ENCODE peak calls at places on chromosome 12, in six cellular contexts. One of them, this sample, is unnamed.

GRCh38 chr12:48767047-48767446 is 21.8 kb downstream of the ADCY6 start:
- DNase-seq in K562: no peak
- DNase-seq in A549: no peak
- DNase-seq in NB4: no peak
- DNase-seq in breast epithelium: no peak
- DNase-seq in ovary: no peak
- DNase-seq in this sample: no peak

GRCh38 chr12:11969437-11970154 is 101.1 kb upstream of the BCL2L14 start:
- DNase-seq in K562: no peak
- DNase-seq in breast epithelium: no peak
- DNase-seq in A549: no peak
- DNase-seq in ovary: no peak
- DNase-seq in NB4: no peak
- DNase-seq in this sample: no peak

GRCh38 chr12:75660805-75661404 is 149.5 kb upstream of the KRR1 start:
- DNase-seq in A549: no peak
- DNase-seq in K562: no peak
- DNase-seq in ovary: no peak
- DNase-seq in NB4: no peak
- DNase-seq in breast epithelium: no peak
- DNase-seq in this sample: no peak

GRCh38 chr12:47818382-47818700 is 1.4 kb downstream of the HDAC7 start:
- DNase-seq in breast epithelium: no peak
- DNase-seq in A549: no peak
- DNase-seq in ovary: no peak
- DNase-seq in NB4: peak
- DNase-seq in K562: peak
- DNase-seq in this sample: no peak

GRCh38 chr12:56236091-56236490 is 6.2 kb downstream of the SLC39A5 start:
- DNase-seq in K562: no peak
- DNase-seq in NB4: no peak
- DNase-seq in breast epithelium: no peak
- DNase-seq in ovary: no peak
- DNase-seq in A549: no peak
- DNase-seq in this sample: no peak

GRCh38 chr12:93122569-93123091 is 193.5 kb upstream of the EEA1 start:
- DNase-seq in A549: no peak
- DNase-seq in NB4: no peak
- DNase-seq in ovary: no peak
- DNase-seq in breast epithelium: peak
- DNase-seq in K562: no peak
- DNase-seq in this sample: no peak

GRCh38 chr12:90060031-90060430 is 351.4 kb upstream of the ATP2B1 start:
- DNase-seq in ovary: no peak
- DNase-seq in K562: no peak
- DNase-seq in A549: no peak
- DNase-seq in NB4: no peak
- DNase-seq in breast epithelium: no peak
- DNase-seq in this sample: no peak

GRCh38 chr12:117225179-117225578 is 34.9 kb upstream of the FBXO21 start:
- DNase-seq in NB4: no peak
- DNase-seq in K562: no peak
- DNase-seq in ovary: no peak
- DNase-seq in breast epithelium: no peak
- DNase-seq in A549: no peak
- DNase-seq in this sample: no peak

GRCh38 chr12:66092559-66093269 is 37.8 kb downstream of the LLPH start:
- DNase-seq in A549: no peak
- DNase-seq in K562: no peak
- DNase-seq in ovary: no peak
- DNase-seq in NB4: no peak
- DNase-seq in breast epithelium: no peak
- DNase-seq in this sample: no peak

GRCh38 chr12:111792155-111792876 is 25.6 kb downstream of the ALDH2 start:
- DNase-seq in A549: no peak
- DNase-seq in K562: peak
- DNase-seq in breast epithelium: no peak
- DNase-seq in ovary: peak
- DNase-seq in NB4: no peak
- DNase-seq in this sample: peak

GRCh38 chr12:77941396-77941795 is 110.7 kb downstream of the NAV3 start:
- DNase-seq in A549: no peak
- DNase-seq in K562: no peak
- DNase-seq in breast epithelium: no peak
- DNase-seq in ovary: no peak
- DNase-seq in NB4: no peak
- DNase-seq in this sample: no peak

GRCh38 chr12:98828802-98829600 is 183.9 kb downstream of the APAF1 start:
- DNase-seq in A549: no peak
- DNase-seq in ovary: no peak
- DNase-seq in NB4: no peak
- DNase-seq in K562: no peak
- DNase-seq in breast epithelium: no peak
- DNase-seq in this sample: no peak

GRCh38 chr12:64029013-64029857 is 184.7 kb downstream of the SRGAP1 start:
- DNase-seq in breast epithelium: no peak
- DNase-seq in K562: no peak
- DNase-seq in A549: no peak
- DNase-seq in NB4: no peak
- DNase-seq in ovary: no peak
- DNase-seq in this sample: no peak

GRCh38 chr12:62813031-62813829 is 121.7 kb downstream of the PPM1H start:
- DNase-seq in K562: peak
- DNase-seq in breast epithelium: no peak
- DNase-seq in NB4: peak
- DNase-seq in ovary: peak
- DNase-seq in A549: peak
- DNase-seq in this sample: no peak

GRCh38 chr12:3604750-3605638 is 114.0 kb downstream of the PRMT8 start:
- DNase-seq in A549: no peak
- DNase-seq in K562: no peak
- DNase-seq in breast epithelium: peak
- DNase-seq in NB4: peak
- DNase-seq in ovary: peak
- DNase-seq in this sample: no peak

GRCh38 chr12:68001486-68002466 is 12.5 kb downstream of the IFNG-AS1 start:
- DNase-seq in ovary: no peak
- DNase-seq in A549: no peak
- DNase-seq in K562: peak
- DNase-seq in breast epithelium: no peak
- DNase-seq in NB4: peak
- DNase-seq in this sample: no peak

GRCh38 chr12:4312251-4312650 is 8.8 kb upstream of the TIGAR start:
- DNase-seq in breast epithelium: no peak
- DNase-seq in A549: no peak
- DNase-seq in NB4: no peak
- DNase-seq in ovary: no peak
- DNase-seq in K562: no peak
- DNase-seq in this sample: no peak

GRCh38 chr12:117227000-117227653 is 36.9 kb upstream of the FBXO21 start:
- DNase-seq in ovary: no peak
- DNase-seq in K562: no peak
- DNase-seq in A549: no peak
- DNase-seq in NB4: no peak
- DNase-seq in breast epithelium: no peak
- DNase-seq in this sample: no peak

GRCh38 chr12:124938066-124938465 is 23.6 kb upstream of the UBC start:
- DNase-seq in A549: no peak
- DNase-seq in K562: no peak
- DNase-seq in NB4: no peak
- DNase-seq in breast epithelium: no peak
- DNase-seq in ovary: no peak
- DNase-seq in this sample: no peak

GRCh38 chr12:24719293-24719721 is 229.6 kb downstream of the BCAT1 start:
- DNase-seq in ovary: no peak
- DNase-seq in K562: no peak
- DNase-seq in NB4: peak
- DNase-seq in A549: no peak
- DNase-seq in breast epithelium: no peak
- DNase-seq in this sample: no peak

DNA sequence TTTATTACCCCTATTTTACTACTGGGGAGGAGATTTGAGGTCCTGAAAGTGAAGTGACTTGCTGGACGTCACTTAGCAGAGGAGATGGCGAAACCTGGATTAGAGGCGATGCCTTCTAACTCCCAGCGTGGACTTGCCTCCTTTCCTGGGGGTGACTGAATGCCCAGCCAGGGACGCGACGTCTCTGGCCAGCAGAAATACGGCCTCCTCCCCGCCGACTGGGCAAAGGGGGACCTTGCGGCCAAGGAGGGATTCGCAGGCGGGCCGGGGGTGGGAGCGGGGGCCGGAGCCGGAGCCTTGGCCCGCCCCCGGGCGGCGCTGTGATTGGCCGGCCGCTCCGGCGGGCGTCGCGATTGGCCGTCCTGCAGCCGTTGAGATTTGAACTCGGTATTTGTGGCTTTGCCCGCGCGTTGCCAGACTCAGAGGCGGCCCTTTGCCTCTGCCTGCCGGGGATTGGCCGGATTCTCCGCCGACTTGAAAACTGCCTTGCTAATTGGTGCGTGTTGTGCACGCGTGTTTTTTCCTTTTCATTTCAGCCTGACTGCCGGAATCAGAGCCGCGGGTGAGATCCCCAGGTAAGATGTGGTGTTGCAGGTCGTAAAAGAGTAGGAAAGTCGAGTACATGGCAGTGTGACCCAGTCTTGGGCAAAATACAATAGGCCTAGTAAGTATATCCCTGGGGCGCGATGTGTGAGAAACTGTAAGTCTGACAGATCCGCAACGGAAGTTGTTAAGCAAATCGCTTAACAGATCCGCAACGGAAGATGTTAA is at the start of gene NCAPD2:
- DNase-seq in breast epithelium: peak
- DNase-seq in NB4: peak
- DNase-seq in ovary: peak
- DNase-seq in A549: peak
- DNase-seq in K562: peak
- DNase-seq in this sample: peak
- TF ChIP-seq POLR2A in breast epithelium: no peak
- TF ChIP-seq POLR2A in NB4: peak
- TF ChIP-seq POLR2A in ovary: no peak
- TF ChIP-seq POLR2A in A549: peak
- TF ChIP-seq POLR2A in K562: peak
- TF ChIP-seq POLR2A in this sample: peak

GRCh38 chr12:46265734-46266133 is 3.1 kb downstream of the SLC38A1 start:
- DNase-seq in breast epithelium: no peak
- DNase-seq in ovary: no peak
- DNase-seq in K562: no peak
- DNase-seq in NB4: no peak
- DNase-seq in A549: no peak
- DNase-seq in this sample: no peak
- TF ChIP-seq POLR2A in breast epithelium: no peak
- TF ChIP-seq POLR2A in ovary: no peak
- TF ChIP-seq POLR2A in K562: no peak
- TF ChIP-seq POLR2A in NB4: no peak
- TF ChIP-seq POLR2A in A549: no peak
- TF ChIP-seq POLR2A in this sample: no peak

DNA sequence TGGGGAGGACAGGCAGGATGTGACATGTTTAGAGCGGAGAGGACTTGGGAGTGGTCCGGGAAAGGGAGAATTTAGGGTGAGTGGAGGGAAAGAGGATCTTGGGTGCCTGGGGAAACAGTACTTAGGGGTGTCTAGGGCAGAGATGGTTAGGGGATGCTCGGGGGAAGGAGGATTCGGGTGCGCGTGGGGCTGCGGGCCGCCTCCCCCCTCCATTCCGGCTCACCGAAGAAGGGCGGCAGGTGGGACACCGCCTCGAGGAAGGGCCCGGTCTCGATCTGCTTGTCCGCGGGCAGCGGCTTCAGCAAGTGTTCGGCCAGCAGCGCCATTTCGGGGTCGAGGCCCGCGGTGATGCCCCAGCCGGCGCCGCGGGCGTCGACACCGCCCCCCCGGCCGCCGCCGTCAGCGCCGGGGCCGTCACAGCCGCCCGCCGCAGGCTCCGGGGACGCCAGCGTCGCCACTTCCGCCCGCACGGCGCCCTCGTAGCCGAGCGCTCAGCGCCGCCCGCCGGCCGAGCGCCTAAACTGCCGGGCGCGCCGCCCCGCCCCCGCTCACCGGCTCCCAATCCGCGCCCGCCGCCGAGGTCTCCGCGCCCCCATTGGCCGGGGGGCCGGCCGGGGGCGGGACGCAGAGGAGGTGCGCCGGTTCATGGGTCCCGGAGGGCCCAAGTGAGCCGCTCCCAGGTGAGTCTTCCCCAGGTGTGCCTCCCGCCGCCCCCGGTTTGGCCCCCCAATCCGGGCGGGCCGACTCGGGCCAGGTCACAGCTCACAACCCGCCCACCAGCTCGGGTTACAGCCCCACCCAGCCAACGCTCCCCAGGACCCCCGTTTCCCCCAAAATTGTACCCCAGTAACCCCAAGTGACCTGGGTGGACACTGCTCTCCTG is at the start of gene GLTP:
- DNase-seq in NB4: peak
- DNase-seq in ovary: peak
- DNase-seq in A549: peak
- DNase-seq in K562: peak
- DNase-seq in breast epithelium: peak
- DNase-seq in this sample: peak
- TF ChIP-seq POLR2A in NB4: no peak
- TF ChIP-seq POLR2A in ovary: peak
- TF ChIP-seq POLR2A in A549: peak
- TF ChIP-seq POLR2A in K562: no peak
- TF ChIP-seq POLR2A in breast epithelium: no peak
- TF ChIP-seq POLR2A in this sample: peak

GRCh38 chr12:129617849-129618248 is 286.0 kb downstream of the TMEM132D start:
- DNase-seq in K562: no peak
- DNase-seq in ovary: no peak
- DNase-seq in NB4: no peak
- DNase-seq in A549: no peak
- DNase-seq in breast epithelium: no peak
- DNase-seq in this sample: no peak
- TF ChIP-seq POLR2A in K562: no peak
- TF ChIP-seq POLR2A in ovary: no peak
- TF ChIP-seq POLR2A in NB4: no peak
- TF ChIP-seq POLR2A in A549: no peak
- TF ChIP-seq POLR2A in breast epithelium: no peak
- TF ChIP-seq POLR2A in this sample: no peak

This sample was measured in H54.